ENCODE peak calls at places on chromosomes 7 and 10, in five cellular contexts. O is gastrocnemius medialis, K is Ammon's horn, N is cardiac muscle cell, V is hepatic stellate cell. I is an unnamed sample.

GRCh38 chr7:157757211-157757610 is 420.4 kb downstream of the DNAJB6 start:
- DNase-seq in N (no peak), K (no peak), O (no peak), V (no peak), I (no peak)

GRCh38 chr10:133162178-133162909 is 2.3 kb downstream of the KNDC1 start:
- DNase-seq in K (peak), V (no peak), N (no peak), O (no peak), I (no peak)

GRCh38 chr7:110987130-110987693 is 103.7 kb upstream of the LRRN3 start:
- DNase-seq in K (no peak), V (no peak), O (no peak), N (no peak), I (no peak)

GRCh38 chr7:128307066-128307465 is 36.6 kb downstream of the RBM28 start:
- DNase-seq in N (no peak), V (no peak), K (no peak), O (peak), I (no peak)

GRCh38 chr7:70619130-70619529 is 512.8 kb upstream of the GALNT17 start:
- DNase-seq in V (no peak), K (no peak), O (no peak), N (no peak), I (no peak)

GRCh38 chr10:32332299-32332750 is 14.6 kb downstream of the EPC1 start:
- DNase-seq in N (no peak), O (peak), K (peak), V (no peak), I (no peak)

GRCh38 chr7:103131225-103131624 is 17.7 kb downstream of the NAPEPLD start:
- DNase-seq in O (peak), V (no peak), K (no peak), N (no peak), I (no peak)

GRCh38 chr10:126670886-126671285 is 393 bp upstream of the C10orf90 start:
- DNase-seq in K (peak), O (no peak), V (no peak), N (no peak), I (no peak)

GRCh38 chr7:112665709-112666108 is 124.5 kb downstream of the TMEM168 start:
- DNase-seq in N (peak), V (peak), O (no peak), K (no peak), I (no peak)